ENCODE peak calls at places on chromosomes 5 and 9, in six cellular contexts. P, W, I, V, L and S are unnamed samples.

GRCh38 chr9:97518909-97519307 is 17.4 kb downstream of the TMOD1 start:
- DNase-seq in P (no peak), W (no peak), I (no peak), V (peak; percentile 80), L (no peak), S (no peak)

GRCh38 chr5:108543486-108543885 is 161.6 kb upstream of the FBXL17 start:
- DNase-seq in P (no peak), W (no peak), I (no peak), V (no peak), L (no peak), S (no peak)

GRCh38 chr9:33818832-33819500 is 2.0 kb downstream of the UBE2R2 start:
- DNase-seq in P (peak; percentile 21), W (no peak), I (no peak), V (peak; percentile 34), L (no peak), S (no peak)

GRCh38 chr9:1743121-1743710 is 271.9 kb upstream of the SMARCA2 start:
- DNase-seq in P (no peak), W (no peak), I (no peak), V (no peak), L (no peak), S (peak; percentile 54)

GRCh38 chr9:114289571-114290481 is 33.1 kb upstream of the ORM1 start:
- DNase-seq in P (no peak), W (no peak), I (no peak), V (no peak), L (no peak), S (no peak)

GRCh38 chr5:134555889-134556311 is 30.4 kb downstream of the JADE2 start:
- DNase-seq in P (peak; percentile 90), W (peak; percentile 33), I (peak; percentile 38), V (peak; percentile 85), L (peak; percentile 75), S (peak; percentile 68)

GRCh38 chr9:93645149-93645889 is 68.9 kb downstream of the PHF2 start:
- DNase-seq in P (no peak), W (no peak), I (no peak), V (no peak), L (no peak), S (no peak)

GRCh38 chr5:452856-453710 is 10.1 kb downstream of the EXOC3 start:
- DNase-seq in P (no peak), W (no peak), I (no peak), V (no peak), L (no peak), S (no peak)

GRCh38 chr9:91040371-91041215 is 239.0 kb downstream of the SYK start:
- DNase-seq in P (no peak), W (no peak), I (no peak), V (no peak), L (no peak), S (no peak)

GRCh38 chr9:104993291-104993963 is 65.5 kb upstream of the ABCA1 start:
- DNase-seq in P (no peak), W (no peak), I (no peak), V (no peak), L (peak; percentile 95), S (peak; percentile 85)

GRCh38 chr5:39266442-39266841 is 47.1 kb upstream of the FYB1 start:
- DNase-seq in P (no peak), W (no peak), I (no peak), V (peak; percentile 45), L (no peak), S (no peak)

GRCh38 chr5:139554264-139554663 is 6.9 kb upstream of the UBE2D2 start:
- DNase-seq in P (no peak), W (no peak), I (no peak), V (no peak), L (no peak), S (no peak)

GRCh38 chr5:177328545-177329231 is 17.0 kb upstream of the MXD3 start:
- DNase-seq in P (no peak), W (no peak), I (no peak), V (no peak), L (no peak), S (no peak)

GRCh38 chr5:98599016-98599415 is 174.4 kb upstream of the RGMB start:
- DNase-seq in P (no peak), W (no peak), I (no peak), V (no peak), L (no peak), S (no peak)

GRCh38 chr5:119287547-119288073 is 68.2 kb upstream of the TNFAIP8 start:
- DNase-seq in P (no peak), W (no peak), I (no peak), V (peak; percentile 64), L (no peak), S (no peak)

GRCh38 chr5:95486185-95486584 is 68.6 kb downstream of the SKIC3 start:
- DNase-seq in P (no peak), W (no peak), I (no peak), V (no peak), L (peak; percentile 44), S (no peak)

GRCh38 chr5:20466507-20466906 is 478.5 kb upstream of the CDH18 start:
- DNase-seq in P (no peak), W (no peak), I (no peak), V (no peak), L (no peak), S (no peak)

GRCh38 chr9:110828148-110828730 is 159.6 kb downstream of the MUSK start:
- DNase-seq in P (no peak), W (no peak), I (no peak), V (no peak), L (peak; percentile 11), S (peak; percentile 17)

GRCh38 chr5:138230981-138231589 is 18.0 kb upstream of the CDC23 start:
- DNase-seq in P (no peak), W (no peak), I (no peak), V (peak; percentile 10), L (no peak), S (no peak)

GRCh38 chr5:42390115-42390514 is 33.1 kb upstream of the GHR start:
- DNase-seq in P (no peak), W (no peak), I (no peak), V (peak; percentile 12), L (no peak), S (no peak)

GRCh38 chr9:124663046-124663961 is 107.8 kb downstream of the NR6A1 start:
- DNase-seq in P (no peak), W (no peak), I (no peak), V (no peak), L (no peak), S (no peak)

GRCh38 chr9:16257604-16258003 is 612.9 kb downstream of the BNC2 start:
- DNase-seq in P (no peak), W (no peak), I (no peak), V (peak; percentile 20), L (peak; percentile 28), S (peak; percentile 8)
- TF ChIP-seq CTCF in P (peak; percentile 56), W (no peak), I (peak; percentile 56), V (peak; percentile 56), L (peak; percentile 62), S (peak; percentile 53)

DNA sequence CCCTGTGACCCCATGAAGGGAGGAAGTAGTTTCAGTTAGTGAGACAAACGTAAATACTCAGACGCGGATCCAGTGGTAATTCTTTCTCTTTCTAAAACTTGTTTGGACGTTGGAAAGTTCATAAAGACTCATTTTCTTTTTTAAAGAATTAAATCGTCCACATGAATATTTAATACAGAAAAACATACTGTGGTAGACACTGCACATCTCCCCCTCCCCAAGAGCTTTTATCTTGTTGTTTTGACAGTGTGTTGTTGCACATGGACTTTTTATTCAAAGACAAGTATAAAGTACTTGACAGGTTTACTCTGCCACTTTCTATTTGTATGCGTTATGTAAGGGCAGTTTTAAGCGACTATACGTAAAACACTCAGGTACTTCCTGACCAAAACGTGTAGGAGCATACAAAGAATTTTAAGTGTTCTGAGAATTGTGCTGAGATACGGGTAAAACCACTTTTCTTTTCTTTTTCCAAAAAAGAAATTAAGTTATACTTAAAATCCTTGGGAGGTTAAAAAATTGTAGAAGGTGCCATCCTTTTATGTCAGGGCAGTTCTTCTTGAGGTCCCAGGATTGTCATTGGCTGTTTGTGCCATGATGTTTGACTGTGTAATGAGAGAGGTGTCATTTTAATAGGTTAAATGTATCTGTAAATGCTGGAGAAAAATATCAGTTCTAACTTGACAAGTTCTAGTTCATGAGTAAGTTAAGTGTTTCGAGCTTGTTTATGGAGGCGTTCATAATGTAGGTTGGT is 1.3 kb downstream of the NIPBL start:
- DNase-seq in P (peak; percentile 28), W (peak; percentile 32), I (peak; percentile 54), V (peak; percentile 55), L (peak; percentile 31), S (peak; percentile 16)
- TF ChIP-seq EZH2phosphoT487 in P (no peak), W (no peak), I (no peak), V (no peak), L (no peak), S (no peak)

DNA sequence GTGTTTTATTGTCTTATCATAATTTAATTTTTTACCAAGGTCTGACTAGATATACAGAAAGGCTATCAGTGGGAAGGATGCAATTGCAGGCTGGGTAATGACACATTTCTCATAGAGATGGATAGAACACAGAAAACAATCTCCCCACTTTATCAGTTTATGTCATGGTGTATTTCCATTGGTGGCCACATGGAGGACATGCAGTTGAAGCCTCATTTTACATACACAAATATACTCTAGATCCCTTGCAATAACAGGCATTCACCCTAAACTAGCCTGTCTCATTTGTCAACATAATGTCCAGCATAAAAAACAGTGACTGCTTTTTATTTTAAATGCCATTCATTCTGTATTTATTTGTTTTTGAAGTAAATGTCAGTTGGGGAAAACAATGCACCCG is 526.3 kb downstream of the GABRG2 start:
- DNase-seq in P (peak; percentile 9), W (no peak), I (peak; percentile 1), V (peak; percentile 26), L (peak; percentile 28), S (no peak)
- TF ChIP-seq CTCF in P (peak; percentile 41), W (no peak), I (peak; percentile 68), V (peak; percentile 52), L (peak; percentile 51), S (peak; percentile 49)

GRCh38 chr9:121559183-121559582 is 59.5 kb upstream of the GGTA1 start:
- DNase-seq in P (no peak), W (no peak), I (no peak), V (peak; percentile 30), L (no peak), S (no peak)
- TF ChIP-seq EZH2phosphoT487 in P (no peak), W (no peak), I (no peak), V (no peak), L (no peak), S (no peak)

GRCh38 chr5:128701301-128701700 is 163.3 kb upstream of the FBN2 start:
- DNase-seq in P (no peak), W (no peak), I (no peak), V (no peak), L (no peak), S (no peak)

GRCh38 chr5:128693779-128694178 is 155.7 kb upstream of the FBN2 start:
- DNase-seq in P (no peak), W (no peak), I (no peak), V (no peak), L (no peak), S (no peak)

GRCh38 chr5:128695791-128696520 is 157.9 kb upstream of the FBN2 start:
- DNase-seq in P (no peak), W (no peak), I (no peak), V (peak; percentile 26), L (peak; percentile 87), S (peak; percentile 44)
- TF ChIP-seq CTCF in P (peak; percentile 51), W (peak; percentile 4), I (peak; percentile 51), V (peak; percentile 65), L (peak; percentile 65), S (peak; percentile 68)

GRCh38 chr9:14723301-14723700 is 768 bp upstream of the CER1 start:
- DNase-seq in P (no peak), W (no peak), I (no peak), V (no peak), L (peak; percentile 30), S (peak; percentile 10)

GRCh38 chr9:14719231-14719923 is 3.2 kb downstream of the CER1 start:
- DNase-seq in P (no peak), W (no peak), I (no peak), V (no peak), L (no peak), S (no peak)

GRCh38 chr9:14722391-14723035 is at the start of gene CER1:
- DNase-seq in P (no peak), W (no peak), I (no peak), V (no peak), L (peak; percentile 91), S (peak; percentile 88)
- TF ChIP-seq EZH2phosphoT487 in P (no peak), W (no peak), I (no peak), V (no peak), L (no peak), S (peak; percentile 99)